ENCODE peak calls at places on chromosomes 3 and 15, in four cellular contexts. B, E, M and U are unnamed samples. For H3K4me1 and H3K9me3, the result is how much of the 10 kb centered on the place peaks cover.

GRCh38 chr3:106169351-106169750 is 300.5 kb upstream of the CBLB start:
- DNase-seq in E (no peak), M (no peak), B (no peak), U (no peak)

GRCh38 chr3:60217156-60217911 is 1033.9 kb downstream of the FHIT start:
- DNase-seq in B (no peak), M (no peak), E (no peak), U (no peak)

GRCh38 chr15:39908186-39908585 is 11.9 kb downstream of the GPR176 start:
- DNase-seq in E (no peak), B (no peak), M (no peak), U (no peak)

GRCh38 chr15:45168751-45169551 is 18.8 kb downstream of the SHF start:
- DNase-seq in E (no peak), B (no peak), M (no peak), U (no peak)

GRCh38 chr15:98952381-98952803 is 55.2 kb downstream of the PGPEP1L start:
- DNase-seq in M (peak), B (peak), E (no peak), U (no peak)

GRCh38 chr3:77321646-77322045 is 281.7 kb downstream of the ROBO2 start:
- DNase-seq in B (no peak), E (no peak), M (no peak), U (no peak)

GRCh38 chr3:49674491-49674983 is 386 bp downstream of the APEH start:
- DNase-seq in E (no peak), B (no peak), M (no peak), U (no peak)

GRCh38 chr15:70578196-70578595 is 185.2 kb downstream of the UACA start:
- DNase-seq in M (peak), B (no peak), E (peak), U (no peak)

GRCh38 chr3:72299823-72300222 is 514.9 kb upstream of the PROK2 start:
- DNase-seq in M (no peak), E (no peak), B (no peak), U (no peak)

GRCh38 chr15:77037475-77038209 is 33.3 kb downstream of the TSPAN3 start:
- DNase-seq in E (peak), M (no peak), B (peak), U (no peak)

GRCh38 chr3:183159319-183159718 is 3.2 kb downstream of the LAMP3 start:
- DNase-seq in B (no peak), M (peak), E (no peak), U (no peak)

GRCh38 chr3:45608885-45609284 is 14.3 kb downstream of the LIMD1 start:
- DNase-seq in B (peak), E (no peak), M (no peak), U (no peak)

GRCh38 chr3:117105650-117106049 is 396.1 kb downstream of the TUSC7 start:
- DNase-seq in M (no peak), B (no peak), E (no peak), U (no peak)

GRCh38 chr15:88057836-88058235 is 198.7 kb downstream of the NTRK3 start:
- DNase-seq in E (no peak), M (no peak), B (no peak), U (no peak)

GRCh38 chr3:146117406-146118285 is 43.3 kb downstream of the PLOD2 start:
- DNase-seq in E (no peak), M (no peak), B (no peak), U (no peak)

GRCh38 chr3:159458010-159458409 is 530.6 kb upstream of the IL12A start:
- DNase-seq in M (peak), E (no peak), B (peak), U (no peak)

GRCh38 chr3:188067932-188068331 is 86.0 kb upstream of the LPP start:
- DNase-seq in M (no peak), E (no peak), B (no peak), U (no peak)

GRCh38 chr3:120487079-120487693 is 36.4 kb upstream of the FSTL1 start:
- DNase-seq in E (no peak), B (no peak), M (no peak), U (no peak)

GRCh38 chr3:64028754-64029153 is 5.5 kb upstream of the PSMD6 start:
- DNase-seq in B (no peak), E (no peak), M (no peak), U (no peak)

GRCh38 chr3:117524890-117525289 is 815.3 kb downstream of the TUSC7 start:
- DNase-seq in M (no peak), E (no peak), B (no peak), U (no peak)

GRCh38 chr15:23628612-23629233 is 18.9 kb downstream of the MAGEL2 start:
- DNase-seq in B (no peak), M (peak), E (no peak), U (no peak)

GRCh38 chr3:169657351-169658124 is 6.0 kb downstream of the MECOM start:
- DNase-seq in B (peak), M (no peak), E (no peak), U (peak)

GRCh38 chr3:22887664-22888291 is 315.3 kb upstream of the UBE2E2 start:
- DNase-seq in B (no peak), E (no peak), M (peak), U (no peak)

GRCh38 chr3:112378989-112379692 is 46.2 kb downstream of the CD200 start:
- DNase-seq in B (peak), M (no peak), E (no peak), U (no peak)

GRCh38 chr15:79018960-79019359 is 71.6 kb downstream of the RASGRF1 start:
- DNase-seq in M (no peak), E (no peak), B (no peak), U (no peak)

GRCh38 chr3:12908859-12909258 is 67.5 kb upstream of the RPL32 start:
- DNase-seq in E (no peak), M (no peak), B (no peak), U (no peak)

GRCh38 chr3:183008799-183009198 is 28.5 kb upstream of the DCUN1D1 start:
- DNase-seq in B (no peak), M (no peak), E (no peak), U (no peak)

GRCh38 chr3:58628823-58629562 is 37.6 kb downstream of the FAM3D start:
- DNase-seq in M (no peak), B (peak), E (no peak), U (no peak)

GRCh38 chr3:126314305-126315082 is 42.7 kb downstream of the KLF15 start:
- DNase-seq in M (peak), E (no peak), B (no peak), U (no peak)

GRCh38 chr15:99475754-99476412 is 89.9 kb upstream of the MEF2A start:
- DNase-seq in B (no peak), E (no peak), M (no peak), U (no peak)

GRCh38 chr3:2822611-2823010 is 287.6 kb downstream of the IL5RA start:
- DNase-seq in B (no peak), E (no peak), M (no peak), U (no peak)

GRCh38 chr3:126063358-126063965 is 20.5 kb downstream of the SLC41A3 start:
- DNase-seq in E (no peak), B (no peak), M (no peak), U (no peak)

GRCh38 chr15:66886241-66886675 is 179.1 kb upstream of the SMAD3 start:
- DNase-seq in B (no peak), E (peak), M (peak), U (no peak)

GRCh38 chr3:17136251-17136721 is 251.5 kb downstream of the PLCL2 start:
- DNase-seq in M (no peak), B (peak), E (peak), U (no peak)

DNA sequence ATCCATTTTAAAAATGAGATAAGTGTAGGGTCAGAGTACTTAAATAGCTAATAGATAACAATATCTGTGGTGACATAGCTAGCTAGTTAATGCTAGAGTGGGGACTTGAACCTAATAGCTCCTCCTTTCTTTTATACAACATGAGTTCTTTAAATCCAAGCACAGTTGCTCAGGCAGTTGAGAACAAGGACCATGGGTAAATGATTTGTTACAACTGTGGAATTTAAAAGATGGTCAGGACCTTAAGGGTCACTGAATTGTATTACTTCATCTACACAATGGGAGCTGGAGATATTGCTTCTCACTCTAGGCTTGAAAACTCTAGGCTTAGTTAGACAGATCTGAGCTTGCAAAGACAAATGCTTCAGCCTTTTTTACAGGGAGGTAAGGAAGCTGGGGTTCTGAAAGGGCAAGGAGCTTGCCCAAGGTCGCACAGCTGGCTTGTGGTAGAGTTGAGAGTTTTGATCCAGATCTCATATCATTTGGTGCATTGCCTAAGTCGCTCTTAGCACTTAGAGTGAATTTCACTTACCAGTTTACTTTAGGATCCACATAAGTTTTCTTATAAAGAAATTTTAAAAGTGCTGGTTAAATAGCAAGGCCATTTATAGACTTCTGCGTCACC is 90.2 kb downstream of the EDEM1 start:
- DNase-seq in M (no peak), E (no peak), B (no peak), U (no peak)
- H3K27ac ChIP-seq in M (no peak), E (no peak), B (no peak), U (no peak)

DNA sequence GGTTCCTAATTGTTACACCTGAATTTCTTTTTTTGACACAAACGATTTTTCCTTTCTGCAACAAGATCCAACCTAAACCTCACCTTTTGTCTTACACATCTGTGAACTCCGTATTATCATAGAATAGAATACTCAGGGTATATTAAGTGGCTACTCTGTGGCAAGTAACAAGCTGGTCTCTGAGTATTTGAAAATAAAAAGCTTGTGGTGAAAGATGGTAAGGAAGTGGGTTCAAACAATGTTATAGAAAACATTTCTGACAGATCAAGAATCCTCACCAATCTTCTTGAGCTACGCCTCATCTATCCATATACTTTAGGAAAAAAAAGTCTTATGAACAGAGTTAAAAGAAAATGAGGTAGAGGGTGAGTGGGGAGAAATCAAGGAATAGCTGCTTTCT is 3.5 kb upstream of the ANKRD28 start:
- DNase-seq in B (no peak), E (no peak), M (no peak), U (no peak)
- H3K4me1 ChIP-seq in B (half or more), E (under half), M (under half), U (under half)

GRCh38 chr3:177862962-177863491 is 665.7 kb upstream of the TBL1XR1 start:
- DNase-seq in M (no peak), E (no peak), B (no peak), U (no peak)
- H3K9me3 ChIP-seq in M (under half), E (under half), B (under half), U (under half)

GRCh38 chr3:98900265-98901031 is 1.0 kb downstream of the DCBLD2 start:
- DNase-seq in B (no peak), M (no peak), E (no peak), U (no peak)
- H3K27ac ChIP-seq in B (peak), M (peak), E (peak), U (peak)

GRCh38 chr3:186144257-186144656 is 35.4 kb upstream of the ETV5 start:
- DNase-seq in M (no peak), B (peak), E (no peak), U (no peak)

GRCh38 chr3:186138272-186138981 is 29.5 kb upstream of the ETV5 start:
- DNase-seq in B (peak), E (no peak), M (peak), U (no peak)

GRCh38 chr3:186142556-186142955 is 33.7 kb upstream of the ETV5 start:
- DNase-seq in E (no peak), B (no peak), M (no peak), U (no peak)

GRCh38 chr3:186143280-186143679 is 34.4 kb upstream of the ETV5 start:
- DNase-seq in B (no peak), M (peak), E (no peak), U (no peak)

DNA sequence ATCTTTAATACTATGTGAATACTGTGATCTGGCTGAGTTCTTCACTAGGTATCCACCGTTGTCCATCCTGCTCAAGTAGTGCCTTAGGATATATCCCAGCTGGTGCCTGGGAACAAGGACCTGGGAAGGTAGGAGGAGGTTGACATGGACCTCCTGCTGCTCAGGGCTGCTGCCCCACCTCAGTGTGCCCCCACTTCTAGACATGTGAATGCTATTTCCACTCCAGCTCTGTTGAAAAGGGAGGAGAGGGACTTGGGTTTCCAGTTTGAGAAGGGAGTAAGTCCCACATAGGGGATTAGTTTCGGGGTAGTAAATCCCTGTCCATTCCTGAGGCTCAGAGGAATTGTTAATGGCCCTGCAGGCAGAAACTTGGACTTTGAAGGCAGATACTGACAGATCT is 32.9 kb upstream of the ETV5 start:
- DNase-seq in M (peak), B (no peak), E (no peak), U (no peak)
- H3K4me1 ChIP-seq in M (under half), B (under half), E (under half), U (under half)

GRCh38 chr3:197238842-197239241 is 59.6 kb downstream of the DLG1 start:
- DNase-seq in E (no peak), M (no peak), B (no peak), U (no peak)

GRCh38 chr3:197241173-197241572 is 57.2 kb downstream of the DLG1 start:
- DNase-seq in B (no peak), M (no peak), E (no peak), U (no peak)

GRCh38 chr3:197244751-197245150 is 53.7 kb downstream of the DLG1 start:
- DNase-seq in B (no peak), E (no peak), M (no peak), U (no peak)

GRCh38 chr3:197239857-197240256 is 58.6 kb downstream of the DLG1 start:
- DNase-seq in B (no peak), E (no peak), M (no peak), U (no peak)

GRCh38 chr3:197242784-197243432 is 55.5 kb downstream of the DLG1 start:
- DNase-seq in M (no peak), B (no peak), E (no peak), U (no peak)
- H3K9me3 ChIP-seq in M (half or more), B (under half), E (under half), U (under half)

GRCh38 chr3:196947136-196947859 is 5.0 kb upstream of the NCBP2 start:
- DNase-seq in E (no peak), B (no peak), M (peak), U (peak)

GRCh38 chr3:196938124-196938523 is 4.2 kb downstream of the NCBP2 start:
- DNase-seq in M (no peak), E (no peak), B (no peak), U (no peak)

GRCh38 chr3:196942915-196943277 is 568 bp upstream of the NCBP2 start:
- DNase-seq in M (peak), E (no peak), B (peak), U (no peak)

GRCh38 chr3:196942226-196942914 is at the start of gene NCBP2:
- DNase-seq in M (peak), E (peak), B (peak), U (peak)

DNA sequence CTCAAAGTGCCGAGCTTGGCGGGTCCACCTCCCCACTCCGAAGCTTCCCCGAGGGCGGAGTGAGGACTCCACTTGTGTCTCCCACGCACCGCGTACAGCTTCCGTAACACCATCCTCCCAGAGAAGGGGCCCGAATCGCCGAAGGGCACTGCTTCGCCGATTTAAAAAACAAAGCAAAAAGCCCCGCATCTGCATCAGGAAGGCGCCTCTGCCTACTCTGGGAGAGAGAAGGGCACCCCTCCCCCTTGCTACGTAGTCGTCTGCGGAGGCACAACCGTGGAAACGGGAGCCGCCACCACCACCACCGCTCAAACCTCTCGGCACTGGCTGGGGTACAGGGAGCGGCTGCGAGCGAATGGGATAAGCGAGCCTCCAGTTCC is 492 bp downstream of the NCBP2 start:
- DNase-seq in E (peak), M (no peak), B (peak), U (peak)
- H3K27ac ChIP-seq in E (peak), M (peak), B (peak), U (peak)

GRCh38 chr3:99250272-99250671 is 348.8 kb upstream of the DCBLD2 start:
- DNase-seq in E (no peak), B (no peak), M (no peak), U (no peak)
- H3K4me1 ChIP-seq in E (under half), B (under half), M (under half), U (under half)

GRCh38 chr15:27341780-27342343 is 370.9 kb downstream of the GABRG3 start:
- DNase-seq in M (no peak), E (no peak), B (no peak), U (no peak)

GRCh38 chr15:27339138-27339537 is 368.2 kb downstream of the GABRG3 start:
- DNase-seq in M (no peak), E (no peak), B (no peak), U (no peak)

DNA sequence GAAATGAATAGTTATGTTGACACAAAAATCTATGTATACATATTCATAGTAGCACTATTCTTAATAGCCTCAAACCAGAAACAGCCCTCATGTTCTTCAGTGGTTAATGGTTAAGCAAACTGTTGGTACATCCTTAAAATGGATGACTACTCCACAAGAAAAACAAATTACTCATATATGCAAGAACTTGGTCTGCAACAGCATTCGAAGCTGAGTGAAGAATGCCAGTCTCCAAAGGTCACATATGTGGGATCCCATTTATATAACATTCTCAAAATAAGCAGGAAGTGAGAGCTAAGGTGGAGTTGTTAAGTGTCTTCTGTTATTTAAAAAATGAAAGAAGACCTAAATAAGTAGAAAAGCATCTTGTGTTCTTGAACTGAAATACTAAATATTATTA is 365.7 kb downstream of the GABRG3 start:
- DNase-seq in M (no peak), E (no peak), B (no peak), U (no peak)
- H3K9me3 ChIP-seq in M (under half), E (under half), B (under half), U (under half)